ENCODE peak calls at places on chromosome 16, in ten cellular contexts. N is fibroblast of mammary gland, X is epithelial cell of esophagus, I is brain microvascular endothelial cell, L is mammary epithelial cell, S is upper lobe of right lung, H is body of pancreas, V is ovary, U is fibroblast of the aortic adventitia, C is heart left ventricle. D is an unnamed sample.

GRCh38 chr16:680967-681745 is 946 bp downstream of the STUB1 start:
- DNase-seq in X (peak), H (peak), I (no peak), U (peak), L (peak), N (peak), S (no peak), C (no peak), V (peak), D (peak)

GRCh38 chr16:59688006-59688405 is 953.9 kb upstream of the GOT2 start:
- DNase-seq in U (no peak), V (no peak), S (no peak), H (no peak), C (no peak), L (no peak), I (no peak), N (no peak), X (no peak), D (no peak)

GRCh38 chr16:75296606-75297005 is 45.2 kb upstream of the BCAR1 start:
- DNase-seq in U (peak), X (no peak), H (peak), S (no peak), C (peak), N (peak), L (no peak), V (no peak), I (peak), D (peak)

GRCh38 chr16:56836410-56836834 is 28.6 kb upstream of the SLC12A3 start:
- DNase-seq in V (no peak), H (no peak), C (no peak), I (no peak), S (no peak), U (peak), L (no peak), X (no peak), N (no peak), D (no peak)

GRCh38 chr16:57017251-57017650 is 27.9 kb downstream of the NLRC5 start:
- DNase-seq in S (no peak), H (no peak), X (peak), L (no peak), N (peak), V (no peak), I (peak), U (no peak), C (no peak), D (no peak)

GRCh38 chr16:71201556-71201955 is 29.0 kb downstream of the HYDIN start:
- DNase-seq in U (no peak), H (no peak), X (peak), I (no peak), N (no peak), C (no peak), S (no peak), L (no peak), V (no peak), D (no peak)

GRCh38 chr16:52309761-52310416 is 237.1 kb downstream of the TOX3 start:
- DNase-seq in N (no peak), V (no peak), S (no peak), H (no peak), X (no peak), C (no peak), U (no peak), I (no peak), L (no peak), D (no peak)

GRCh38 chr16:489606-490005 is 37.9 kb upstream of the CAPN15 start:
- DNase-seq in S (no peak), L (no peak), X (no peak), U (no peak), C (no peak), H (no peak), V (no peak), N (no peak), I (no peak), D (peak)

DNA sequence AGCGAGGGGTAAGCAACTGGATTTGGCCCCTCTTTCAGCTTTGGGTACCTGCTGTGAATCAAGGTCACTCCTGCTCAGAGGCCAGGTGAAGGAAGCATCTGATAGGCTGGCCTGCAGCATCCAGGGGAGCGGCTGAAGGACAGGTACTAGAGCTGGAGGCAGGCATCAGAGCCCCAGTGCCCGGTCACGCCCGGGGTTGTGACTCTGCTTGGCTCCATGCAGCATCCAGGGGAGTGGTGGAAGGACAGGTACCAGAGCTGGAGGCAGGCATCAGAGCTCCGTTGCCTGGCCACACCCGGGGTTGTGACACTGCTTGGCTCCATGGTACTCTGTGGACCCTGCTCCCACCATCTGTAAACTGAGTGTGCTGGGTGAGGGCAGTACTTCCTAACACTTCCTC is 189.7 kb downstream of the XYLT1 start:
- DNase-seq in N (no peak), H (no peak), U (no peak), L (no peak), S (no peak), C (no peak), V (no peak), I (no peak), X (no peak), D (no peak)
- TF ChIP-seq CTCF in N (no peak), H (no peak), U (no peak), L (no peak), S (no peak), C (no peak), V (no peak), I (no peak), X (no peak), D (no peak)

DNA sequence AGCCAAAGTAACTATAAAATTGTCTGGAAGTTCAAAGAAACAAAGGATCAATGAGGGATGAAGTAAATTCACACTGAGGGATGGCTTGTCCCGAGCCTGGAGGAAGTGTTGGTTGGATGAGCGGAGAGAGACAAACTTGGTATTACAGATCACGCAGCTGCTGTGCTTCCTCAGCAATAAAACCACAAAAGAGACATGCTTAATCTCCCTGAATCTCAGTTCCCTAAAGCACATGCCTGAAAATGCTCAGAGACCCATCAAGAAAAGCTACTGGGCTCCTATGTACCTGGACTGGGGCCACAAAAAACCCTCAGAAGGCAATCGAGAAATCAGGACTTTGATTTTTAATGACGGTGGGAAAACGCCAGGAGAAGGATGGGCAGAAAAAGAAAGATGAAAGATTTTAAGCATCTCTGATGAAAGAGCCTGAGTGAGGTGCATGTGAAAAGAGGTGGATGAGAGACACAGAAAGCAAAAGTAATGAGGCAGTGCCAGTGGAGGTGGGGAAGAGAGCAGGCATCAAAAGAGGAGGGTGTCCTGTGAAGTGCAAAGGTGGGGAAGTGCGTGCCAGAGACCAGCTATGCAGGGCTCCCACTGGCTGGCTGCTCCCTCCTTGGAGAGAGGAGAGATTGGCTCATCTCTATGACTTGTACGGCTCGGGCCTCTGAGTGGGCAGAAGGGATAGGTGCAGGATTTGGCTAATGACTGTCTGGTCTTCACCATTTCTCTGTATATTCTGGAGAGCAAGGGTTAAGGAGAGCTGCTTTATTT is 143.7 kb downstream of the ABCC12 start:
- DNase-seq in L (no peak), H (no peak), N (no peak), V (no peak), C (no peak), S (no peak), I (no peak), X (no peak), U (no peak), D (no peak)
- H3K4me3 ChIP-seq in L (no peak), H (no peak), N (no peak), V (no peak), C (no peak), S (no peak), I (no peak), X (no peak), U (no peak), D (no peak)

GRCh38 chr16:49440156-49441065 is 66.8 kb downstream of the C16orf78 start:
- DNase-seq in S (no peak), V (peak), L (no peak), X (no peak), U (no peak), H (no peak), C (no peak), N (no peak), I (no peak), D (no peak)
- TF ChIP-seq CTCF in S (no peak), V (no peak), L (no peak), X (no peak), U (no peak), H (no peak), C (no peak), N (no peak), I (no peak), D (no peak)

DNA sequence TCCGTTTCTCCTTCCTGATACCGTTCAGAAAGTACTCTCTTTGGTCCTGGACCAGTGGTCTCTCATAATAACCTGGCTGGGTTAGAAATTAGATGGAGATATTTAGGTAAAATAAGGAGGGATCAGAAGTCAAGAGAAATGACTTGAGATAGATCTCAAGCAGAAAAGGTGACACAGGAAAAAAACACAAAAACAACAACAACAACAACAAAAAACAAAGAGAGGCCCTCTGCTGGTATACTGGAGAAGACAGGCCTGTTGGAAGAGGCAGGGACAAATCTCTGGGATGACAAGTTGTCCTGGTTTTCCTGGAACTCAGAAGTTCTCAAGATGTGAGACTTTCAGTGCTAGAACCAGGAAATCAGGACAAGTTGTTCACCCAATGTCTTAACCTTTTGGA is 430.5 kb downstream of the SHISA9 start:
- DNase-seq in U (no peak), C (no peak), S (no peak), H (no peak), I (no peak), V (no peak), X (no peak), L (no peak), N (no peak), D (no peak)
- H3K4me3 ChIP-seq in U (no peak), C (no peak), S (no peak), H (no peak), I (no peak), V (no peak), X (no peak), L (no peak), N (no peak), D (no peak)

GRCh38 chr16:15054357-15055140 is 1.3 kb downstream of the NTAN1 start:
- DNase-seq in X (no peak), C (no peak), I (no peak), H (no peak), U (no peak), L (no peak), V (no peak), N (peak), S (peak), D (no peak)

GRCh38 chr16:15057755-15058417 is 2.0 kb upstream of the NTAN1 start:
- DNase-seq in N (no peak), U (no peak), L (no peak), S (no peak), V (no peak), C (no peak), I (no peak), X (no peak), H (no peak), D (no peak)

GRCh38 chr16:15053904-15054303 is 2.0 kb downstream of the NTAN1 start:
- DNase-seq in N (no peak), X (no peak), S (peak), V (no peak), L (no peak), C (no peak), H (no peak), U (no peak), I (no peak), D (no peak)

GRCh38 chr16:15052747-15053476 is 3.0 kb downstream of the NTAN1 start:
- DNase-seq in N (peak), L (no peak), U (peak), S (peak), I (no peak), X (peak), V (no peak), C (no peak), H (no peak), D (peak)

GRCh38 chr16:15055141-15056053 is 477 bp downstream of the NTAN1 start:
- DNase-seq in C (peak), V (no peak), X (no peak), H (peak), N (peak), L (peak), S (no peak), U (peak), I (no peak), D (peak)
- TF ChIP-seq CTCF in C (no peak), V (no peak), X (no peak), H (no peak), N (no peak), L (no peak), S (no peak), U (peak), I (no peak), D (no peak)

GRCh38 chr16:87380875-87381274 is 2.7 kb downstream of the FBXO31 start:
- DNase-seq in L (no peak), N (peak), V (no peak), I (no peak), H (no peak), X (no peak), S (no peak), C (no peak), U (peak), D (no peak)
- H3K4me3 ChIP-seq in L (no peak), N (peak), V (peak), I (no peak), H (no peak), X (no peak), S (peak), C (peak), U (peak), D (peak)

GRCh38 chr16:23072769-23073549 is 76.3 kb downstream of the USP31 start:
- DNase-seq in S (no peak), I (peak), H (no peak), N (peak), C (no peak), U (peak), X (peak), V (no peak), L (peak), D (no peak)
- TF ChIP-seq CTCF in S (no peak), I (no peak), H (no peak), N (no peak), C (no peak), U (no peak), X (no peak), V (no peak), L (peak), D (peak)

DNA sequence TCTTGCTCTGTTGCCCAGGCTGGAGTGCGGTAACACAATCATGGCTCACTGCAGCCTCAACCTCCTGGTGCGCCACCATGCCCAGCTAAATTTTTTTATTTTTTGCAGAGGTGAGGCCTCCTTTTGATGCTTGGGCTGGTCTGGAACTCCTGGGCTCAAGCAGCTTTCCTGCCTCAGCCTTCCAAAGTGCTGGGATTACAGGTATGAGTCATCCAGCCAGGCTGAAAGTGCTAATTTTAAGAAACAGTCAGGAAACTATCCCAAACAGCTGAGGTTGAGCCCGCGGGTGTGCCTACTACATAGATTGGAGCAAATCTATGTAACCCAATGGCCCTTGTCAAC is 738 bp upstream of the XPO6 start:
- DNase-seq in L (peak), S (no peak), V (no peak), H (peak), U (peak), N (peak), I (no peak), X (peak), C (no peak), D (no peak)
- H3K4me3 ChIP-seq in L (peak), S (peak), V (peak), H (no peak), U (peak), N (peak), I (peak), X (peak), C (peak), D (peak)

GRCh38 chr16:31331807-31332301 is 23.1 kb upstream of the ITGAX start:
- DNase-seq in S (no peak), L (peak), X (no peak), V (no peak), U (no peak), H (no peak), I (no peak), C (no peak), N (no peak), D (no peak)

GRCh38 chr16:31334934-31335333 is 20.0 kb upstream of the ITGAX start:
- DNase-seq in S (no peak), V (no peak), L (no peak), I (no peak), H (no peak), X (no peak), C (no peak), U (no peak), N (no peak), D (no peak)

GRCh38 chr16:31332544-31332943 is 22.4 kb upstream of the ITGAX start:
- DNase-seq in C (no peak), V (no peak), L (no peak), X (no peak), H (no peak), N (no peak), I (no peak), S (no peak), U (no peak), D (no peak)

GRCh38 chr16:31335431-31335830 is 19.5 kb upstream of the ITGAX start:
- DNase-seq in U (no peak), H (no peak), S (no peak), X (no peak), V (no peak), C (no peak), L (no peak), I (no peak), N (no peak), D (no peak)

GRCh38 chr16:31333686-31334649 is 21.0 kb upstream of the ITGAX start:
- DNase-seq in I (no peak), U (peak), N (no peak), S (no peak), V (no peak), L (peak), C (no peak), X (peak), H (no peak), D (peak)
- TF ChIP-seq CTCF in I (peak), U (peak), N (peak), S (peak), V (no peak), L (peak), C (peak), X (peak), H (peak), D (peak)